ENCODE peak calls at places on chromosome 12, in ten cellular contexts. L, Y, T, C, J, B, S, Q, E and R are unnamed samples.

GRCh38 chr12:44101470-44101869 is 265.6 kb downstream of the TMEM117 start:
- DNase-seq in L (no peak), Y (no peak), T (no peak), C (no peak), J (no peak), B (no peak), S (no peak), Q (no peak), E (no peak), R (no peak)

GRCh38 chr12:71636704-71637115 is 26.9 kb downstream of the ZFC3H1 start:
- DNase-seq in L (peak), Y (peak), T (no peak), C (peak), J (peak), B (no peak), S (no peak), Q (peak), E (no peak), R (peak)

GRCh38 chr12:101749657-101750056 is 10.4 kb upstream of the SYCP3 start:
- DNase-seq in L (no peak), Y (no peak), T (no peak), C (no peak), J (no peak), B (no peak), S (no peak), Q (no peak), E (no peak), R (no peak)

GRCh38 chr12:106141452-106141851 is 2.7 kb upstream of the NUAK1 start:
- DNase-seq in L (no peak), Y (no peak), T (no peak), C (no peak), J (peak), B (no peak), S (no peak), Q (no peak), E (no peak), R (no peak)

GRCh38 chr12:117130806-117131205 is 31.6 kb upstream of the TESC start:
- DNase-seq in L (no peak), Y (no peak), T (no peak), C (no peak), J (no peak), B (no peak), S (no peak), Q (no peak), E (no peak), R (no peak)

GRCh38 chr12:64457036-64457435 is 5.1 kb downstream of the TBK1 start:
- DNase-seq in L (no peak), Y (peak), T (no peak), C (peak), J (no peak), B (no peak), S (no peak), Q (no peak), E (no peak), R (no peak)

GRCh38 chr12:93786669-93787397 is 109.7 kb downstream of the CRADD start:
- DNase-seq in L (no peak), Y (peak), T (no peak), C (peak), J (peak), B (no peak), S (no peak), Q (no peak), E (no peak), R (no peak)

GRCh38 chr12:132367401-132367851 is 38.0 kb upstream of the GALNT9 start:
- DNase-seq in L (no peak), Y (peak), T (no peak), C (no peak), J (no peak), B (no peak), S (no peak), Q (peak), E (no peak), R (no peak)

GRCh38 chr12:5043589-5044419 is at the start of gene KCNA5:
- DNase-seq in L (no peak), Y (no peak), T (no peak), C (no peak), J (no peak), B (no peak), S (no peak), Q (no peak), E (peak), R (no peak)

GRCh38 chr12:109981311-109981710 is 14.9 kb downstream of the GIT2 start:
- DNase-seq in L (no peak), Y (no peak), T (no peak), C (no peak), J (no peak), B (no peak), S (no peak), Q (no peak), E (no peak), R (no peak)

GRCh38 chr12:13725049-13725448 is 256.4 kb downstream of the GRIN2B start:
- DNase-seq in L (no peak), Y (no peak), T (no peak), C (no peak), J (no peak), B (no peak), S (no peak), Q (no peak), E (no peak), R (no peak)
- TF ChIP-seq CTCF in L (no peak), Y (no peak), T (no peak), C (no peak), J (no peak), B (no peak), S (no peak), Q (no peak), E (no peak), R (no peak)

GRCh38 chr12:57765003-57765697 is 1.7 kb downstream of the CYP27B1 start:
- DNase-seq in L (peak), Y (peak), T (peak), C (peak), J (peak), B (no peak), S (no peak), Q (no peak), E (peak), R (peak)
- TF ChIP-seq CTCF in L (peak), Y (peak), T (no peak), C (peak), J (peak), B (peak), S (no peak), Q (peak), E (no peak), R (peak)

GRCh38 chr12:124694846-124695497 is 127.6 kb upstream of the NCOR2 start:
- DNase-seq in L (no peak), Y (peak), T (no peak), C (peak), J (peak), B (no peak), S (no peak), Q (peak), E (no peak), R (no peak)
- TF ChIP-seq CTCF in L (no peak), Y (no peak), T (no peak), C (peak), J (no peak), B (no peak), S (no peak), Q (no peak), E (no peak), R (no peak)

GRCh38 chr12:11623382-11623781 is 26.1 kb upstream of the ETV6 start:
- DNase-seq in L (no peak), Y (peak), T (no peak), C (no peak), J (peak), B (no peak), S (no peak), Q (no peak), E (no peak), R (no peak)

GRCh38 chr12:11622774-11623375 is 26.6 kb upstream of the ETV6 start:
- DNase-seq in L (peak), Y (peak), T (no peak), C (no peak), J (no peak), B (no peak), S (no peak), Q (no peak), E (no peak), R (no peak)

GRCh38 chr12:11624126-11624525 is 25.3 kb upstream of the ETV6 start:
- DNase-seq in L (no peak), Y (no peak), T (no peak), C (no peak), J (no peak), B (no peak), S (no peak), Q (no peak), E (no peak), R (no peak)

GRCh38 chr12:11621797-11622423 is 27.6 kb upstream of the ETV6 start:
- DNase-seq in L (peak), Y (peak), T (no peak), C (peak), J (no peak), B (no peak), S (no peak), Q (no peak), E (no peak), R (no peak)
- TF ChIP-seq CTCF in L (no peak), Y (peak), T (peak), C (no peak), J (peak), B (no peak), S (peak), Q (no peak), E (no peak), R (no peak)

GRCh38 chr12:27148373-27148772 is 66.0 kb upstream of the C12orf71 start:
- DNase-seq in L (no peak), Y (no peak), T (no peak), C (no peak), J (no peak), B (no peak), S (no peak), Q (no peak), E (no peak), R (no peak)

GRCh38 chr12:27148791-27149190 is 66.4 kb upstream of the C12orf71 start:
- DNase-seq in L (peak), Y (no peak), T (no peak), C (no peak), J (no peak), B (no peak), S (no peak), Q (no peak), E (no peak), R (no peak)

GRCh38 chr12:27151479-27151878 is 69.1 kb upstream of the C12orf71 start:
- DNase-seq in L (no peak), Y (no peak), T (no peak), C (no peak), J (no peak), B (no peak), S (no peak), Q (no peak), E (no peak), R (no peak)
- TF ChIP-seq CTCF in L (no peak), Y (no peak), T (no peak), C (no peak), J (no peak), B (no peak), S (no peak), Q (no peak), E (no peak), R (no peak)

DNA sequence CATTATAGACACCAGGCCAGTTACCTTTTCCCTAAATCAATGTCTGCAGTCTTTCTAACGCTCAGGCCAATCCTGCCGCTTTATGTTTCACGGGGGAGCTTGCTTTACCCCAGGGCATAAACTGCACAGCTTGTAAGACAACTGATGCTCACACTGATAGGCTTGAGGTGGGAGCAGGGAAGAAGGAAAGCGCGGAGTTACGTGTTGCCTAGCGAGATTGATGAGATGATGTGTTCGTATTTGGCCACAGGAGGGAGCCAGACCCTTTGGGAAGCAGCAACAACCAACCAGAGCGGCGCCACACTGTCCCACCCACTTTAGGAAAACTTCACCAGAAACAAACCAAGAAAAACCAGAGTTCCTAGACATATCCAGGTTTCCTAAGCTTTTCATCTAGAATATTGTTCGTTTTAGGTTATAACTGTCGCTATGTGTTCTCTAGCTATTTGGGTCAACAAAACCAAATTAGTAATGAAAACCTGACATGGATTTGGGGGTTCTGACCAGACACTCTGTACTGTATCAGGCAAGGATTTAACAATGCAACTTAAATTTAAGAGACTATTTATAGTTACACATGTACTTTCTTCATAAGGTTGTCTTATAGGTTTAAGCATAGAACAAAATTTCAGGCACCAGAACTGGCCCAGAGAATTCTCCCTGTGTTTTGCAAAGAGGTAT is 2.4 kb downstream of the IL26 start:
- DNase-seq in L (peak), Y (peak), T (peak), C (peak), J (peak), B (peak), S (peak), Q (peak), E (peak), R (peak)
- TF ChIP-seq CTCF in L (peak), Y (peak), T (peak), C (peak), J (peak), B (peak), S (peak), Q (peak), E (no peak), R (peak)